ENCODE peak calls at places on chromosomes 16 and 17, in six cellular contexts. J is IMR-90, T is HepG2, G is A549, O is K562, X is GM12878. V is an unnamed sample.

GRCh38 chr16:11345040-11345862 is at the start of gene RMI2:
- DNase-seq in G (peak), O (peak), J (peak), X (peak), T (peak), V (peak)

GRCh38 chr16:17293813-17294558 is 176.8 kb downstream of the XYLT1 start:
- DNase-seq in G (no peak), O (no peak), J (no peak), T (no peak), X (no peak), V (no peak)

GRCh38 chr17:30379303-30380105 is 777 bp downstream of the CPD start:
- DNase-seq in X (no peak), G (peak), T (no peak), O (peak), J (no peak), V (peak)

GRCh38 chr16:57483725-57484514 is 2.4 kb downstream of the DOK4 start:
- DNase-seq in X (no peak), G (no peak), T (no peak), J (no peak), O (no peak), V (no peak)

GRCh38 chr16:89197633-89198416 is 2.5 kb downstream of the SLC22A31 start:
- DNase-seq in G (no peak), X (no peak), J (no peak), T (peak), O (no peak), V (no peak)

GRCh38 chr17:14579716-14580115 is 278.8 kb downstream of the HS3ST3B1 start:
- DNase-seq in G (no peak), J (no peak), O (no peak), T (no peak), X (no peak), V (no peak)

GRCh38 chr16:87421369-87421912 is 29.3 kb downstream of the MAP1LC3B start:
- DNase-seq in G (no peak), J (no peak), X (no peak), O (no peak), T (no peak), V (no peak)

GRCh38 chr17:66302761-66303626 is 581 bp downstream of the PRKCA start:
- DNase-seq in T (peak), G (peak), X (no peak), O (peak), J (peak), V (peak)

GRCh38 chr16:3112058-3112880 is at the start of gene ZNF205:
- DNase-seq in X (no peak), G (peak), J (peak), T (peak), O (peak), V (peak)

GRCh38 chr17:6677158-6677831 is 25.7 kb downstream of the C17orf100 start:
- DNase-seq in O (no peak), X (no peak), T (peak), G (no peak), J (peak), V (peak)

GRCh38 chr16:56874800-56875199 is 9.8 kb downstream of the SLC12A3 start:
- DNase-seq in G (no peak), X (no peak), T (no peak), O (no peak), J (peak), V (no peak)

GRCh38 chr16:69273009-69273408 is 38.1 kb upstream of the VPS4A start:
- DNase-seq in T (no peak), J (peak), X (no peak), O (no peak), G (no peak), V (no peak)

GRCh38 chr16:678858-679807 is 1.1 kb upstream of the STUB1 start:
- DNase-seq in J (peak), X (no peak), O (peak), T (peak), G (no peak), V (peak)

GRCh38 chr16:75264531-75264998 is 13.1 kb upstream of the BCAR1 start:
- DNase-seq in G (no peak), J (peak), X (no peak), O (no peak), T (no peak), V (no peak)

GRCh38 chr17:65122836-65123756 is 14.1 kb upstream of the RGS9 start:
- DNase-seq in J (peak), T (peak), X (peak), O (peak), G (peak), V (peak)

GRCh38 chr16:11560701-11561439 is 25.8 kb downstream of the LITAF start:
- DNase-seq in G (no peak), X (no peak), T (no peak), O (no peak), J (no peak), V (peak)

GRCh38 chr16:1109648-1110047 is 13.6 kb upstream of the C1QTNF8 start:
- DNase-seq in G (no peak), X (no peak), O (no peak), J (no peak), T (no peak), V (no peak)

GRCh38 chr17:71068351-71068750 is 899.0 kb downstream of the KCNJ2 start:
- DNase-seq in X (no peak), T (no peak), J (peak), O (no peak), G (no peak), V (no peak)

GRCh38 chr16:47873434-47873833 is 282.4 kb downstream of the ABCC12 start:
- DNase-seq in J (no peak), O (peak), T (peak), G (no peak), X (no peak), V (peak)

GRCh38 chr17:56793947-56794346 is 39.8 kb downstream of the C17orf67 start:
- DNase-seq in G (no peak), T (no peak), O (no peak), J (no peak), X (no peak), V (no peak)

GRCh38 chr17:38729886-38730525 is at the start of gene CISD3:
- DNase-seq in O (peak), T (peak), J (peak), X (no peak), G (peak), V (peak)

GRCh38 chr17:38729368-38729885 is 714 bp upstream of the CISD3 start:
- DNase-seq in O (no peak), T (no peak), G (no peak), X (no peak), J (no peak), V (no peak)

GRCh38 chr17:38731526-38732294 is 1.6 kb downstream of the CISD3 start:
- DNase-seq in J (no peak), G (no peak), T (no peak), X (no peak), O (no peak), V (no peak)

GRCh38 chr17:38732376-38733314 is 2.5 kb downstream of the CISD3 start:
- DNase-seq in G (no peak), X (no peak), T (no peak), O (no peak), J (no peak), V (no peak)

DNA sequence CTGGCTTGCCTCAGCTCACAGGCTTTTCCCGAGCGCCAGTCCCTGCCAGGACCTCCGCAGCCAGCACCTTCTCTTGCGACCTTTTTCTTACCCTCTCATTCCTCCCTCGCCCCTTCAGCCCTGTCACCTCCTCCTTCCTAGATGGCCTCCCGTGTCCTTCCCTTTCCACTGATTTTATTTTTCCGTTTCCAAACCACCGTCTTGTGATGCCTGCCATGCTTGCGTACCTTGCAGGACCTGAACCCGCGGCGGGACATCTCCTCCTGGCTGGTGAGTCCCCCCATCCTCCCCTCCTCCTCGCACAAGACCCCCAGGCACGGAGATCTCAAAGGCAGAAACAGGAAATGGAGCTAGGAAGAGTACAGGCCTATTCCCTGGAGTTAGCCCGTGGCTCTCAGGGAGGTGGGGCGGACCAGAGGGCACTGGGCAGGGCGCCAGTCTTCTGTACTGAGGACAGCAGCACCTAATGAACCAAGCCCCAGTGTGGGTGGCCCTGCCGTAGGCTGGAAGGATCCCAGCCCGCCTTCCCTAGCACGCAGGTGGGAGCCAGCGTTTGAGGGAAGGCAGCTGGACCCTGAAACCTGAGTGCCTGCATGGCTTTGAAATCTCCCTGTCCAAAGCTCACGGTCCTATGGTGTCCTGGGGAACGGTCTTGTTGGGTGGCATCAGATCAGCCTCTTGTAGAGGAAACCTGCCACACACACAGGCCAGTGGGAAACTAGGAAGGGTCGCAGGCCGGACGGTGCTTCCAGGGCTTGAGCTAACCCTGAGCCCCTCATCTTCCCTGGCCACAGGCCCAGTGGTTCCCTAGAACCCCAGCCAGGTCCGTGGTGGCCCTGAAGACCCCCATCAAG is 612 bp downstream of the CISD3 start:
- DNase-seq in T (peak), G (peak), J (peak), X (no peak), O (peak), V (no peak)
- TF ChIP-seq BHLHE40 in T (peak), G (no peak), J (no peak), X (no peak), O (no peak), V (no peak)

DNA sequence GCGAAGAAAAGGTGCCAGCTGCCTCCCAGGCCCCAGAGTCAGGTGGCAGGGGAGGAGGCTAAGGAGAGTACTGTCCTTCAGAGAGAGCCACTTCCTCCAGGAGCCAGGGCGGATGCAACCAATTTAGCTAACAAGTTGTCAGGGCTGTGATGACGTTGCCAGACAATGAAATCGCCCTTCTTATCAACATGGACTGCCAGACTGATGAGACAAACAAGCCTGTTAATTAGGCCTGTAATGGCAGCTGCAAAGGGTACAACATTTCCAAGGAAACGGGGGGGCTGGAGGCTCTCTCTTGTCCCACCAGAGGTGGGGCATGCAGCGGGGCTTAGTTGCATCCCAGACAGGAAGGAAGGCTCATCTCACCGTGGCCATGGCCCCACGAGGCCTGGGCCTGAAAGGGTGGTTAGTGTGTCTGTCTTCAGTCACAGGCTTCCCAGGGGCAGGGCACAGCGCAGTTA is 111.8 kb downstream of the SDK2 start:
- DNase-seq in G (no peak), O (no peak), J (no peak), T (no peak), X (no peak), V (no peak)
- TF ChIP-seq BHLHE40 in G (no peak), O (no peak), J (no peak), T (no peak), X (no peak), V (no peak)

GRCh38 chr17:43655702-43656275 is 5.9 kb downstream of the MEOX1 start:
- DNase-seq in T (no peak), G (no peak), O (no peak), J (no peak), X (no peak), V (no peak)
- TF ChIP-seq BHLHE40 in T (no peak), G (no peak), O (no peak), J (no peak), X (no peak), V (no peak)

GRCh38 chr17:12041316-12041715 is 20.6 kb downstream of the MAP2K4 start:
- DNase-seq in X (no peak), T (no peak), G (peak), J (peak), O (no peak), V (no peak)
- TF ChIP-seq BHLHE40 in X (no peak), T (no peak), G (no peak), J (no peak), O (no peak), V (no peak)

GRCh38 chr16:31074814-31075183 is 577 bp downstream of the ZNF646 start:
- DNase-seq in X (no peak), T (no peak), J (peak), O (no peak), G (no peak), V (no peak)
- TF ChIP-seq BHLHE40 in X (no peak), T (no peak), J (no peak), O (no peak), G (no peak), V (no peak)

DNA sequence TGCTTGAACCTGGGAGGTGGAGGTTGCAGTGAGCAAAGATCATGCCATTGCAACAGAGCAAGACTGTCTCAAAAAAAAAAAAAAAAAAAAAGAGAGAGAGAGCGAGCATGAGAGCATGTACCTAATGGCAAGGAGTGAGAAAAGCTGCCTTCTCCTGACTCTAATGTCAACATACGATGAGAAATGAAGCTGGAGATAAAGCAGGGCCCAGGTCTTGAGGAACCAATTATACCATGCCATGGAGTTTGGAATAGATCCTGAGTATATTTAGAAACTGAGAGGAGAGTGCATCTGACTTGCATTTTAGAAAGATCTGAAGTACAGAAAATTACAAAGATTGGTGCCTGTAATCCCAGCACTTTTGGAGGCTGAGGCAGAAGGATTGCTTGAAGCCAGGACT is 3.8 kb upstream of the MAP2K6 start:
- DNase-seq in T (no peak), G (no peak), X (no peak), J (no peak), O (no peak), V (no peak)
- TF ChIP-seq BHLHE40 in T (no peak), G (no peak), X (no peak), J (no peak), O (no peak), V (no peak)

GRCh38 chr17:2423271-2423670 is 22.4 kb upstream of the MNT start:
- DNase-seq in O (no peak), G (no peak), J (no peak), X (no peak), T (no peak), V (no peak)
- TF ChIP-seq BHLHE40 in O (no peak), G (no peak), J (no peak), X (no peak), T (no peak), V (no peak)

GRCh38 chr16:29806641-29807425 is 504 bp downstream of the MAZ start:
- DNase-seq in J (no peak), T (peak), O (peak), G (no peak), X (no peak), V (peak)
- TF ChIP-seq BHLHE40 in J (no peak), T (no peak), O (peak), G (no peak), X (no peak), V (no peak)

V was measured in HEK293T.